ENCODE peak calls at places on chromosome 17, in nine cellular contexts. A is fibroblast of lung; G is GM03348; S is OCI-LY7; I is amygdala; V is iPS DF 19.7; D is neural progenitor cell; F is stimulated activated CD4-positive, alpha-beta T cell treated with anti-CD3 and anti-CD28 coated beads, Interleukin-12 subunit alpha, Interleukin-12 subunit beta, amount 100 ng/mL, for 4 hours; H is astrocyte of the spinal cord. O is an unnamed sample.

GRCh38 chr17:58112970-58113631 is 29.9 kb downstream of the DYNLL2 start:
- DNase-seq in D (peak), H (peak), I (peak), V (no peak), G (peak), A (peak), F (peak), S (peak), O (peak)

GRCh38 chr17:72392056-72393010 is 271.5 kb downstream of the SOX9 start:
- DNase-seq in S (peak), G (peak), D (no peak), I (no peak), F (no peak), A (peak), H (peak), V (no peak), O (no peak)

GRCh38 chr17:56786989-56787482 is 46.7 kb downstream of the C17orf67 start:
- DNase-seq in H (peak), V (no peak), F (peak), S (peak), D (no peak), I (no peak), A (peak), G (peak), O (no peak)

GRCh38 chr17:76585649-76586593 is at the start of gene ST6GALNAC2:
- DNase-seq in V (no peak), A (peak), H (peak), S (no peak), G (peak), I (peak), D (peak), F (no peak), O (peak)

GRCh38 chr17:42407289-42407836 is 15.7 kb downstream of the CAVIN1 start:
- DNase-seq in D (peak), A (peak), H (peak), I (peak), S (peak), V (no peak), F (peak), G (peak), O (peak)

GRCh38 chr17:29909604-29910003 is 20.4 kb downstream of the SSH2 start:
- DNase-seq in A (peak), I (no peak), G (no peak), S (no peak), V (no peak), H (peak), D (no peak), F (no peak), O (no peak)

GRCh38 chr17:66636111-66636510 is 198.8 kb upstream of the CACNG5 start:
- DNase-seq in A (peak), H (peak), F (no peak), G (peak), V (no peak), D (no peak), S (no peak), I (no peak), O (no peak)

GRCh38 chr17:78818932-78819331 is 21.7 kb downstream of the USP36 start:
- DNase-seq in A (no peak), V (no peak), S (no peak), H (no peak), G (no peak), F (no peak), D (no peak), I (no peak), O (no peak)

GRCh38 chr17:13635951-13636350 is 34.2 kb upstream of the HS3ST3A1 start:
- DNase-seq in G (no peak), A (peak), V (no peak), F (no peak), D (no peak), I (no peak), H (no peak), S (no peak), O (no peak)

GRCh38 chr17:49315974-49316570 is 46.0 kb downstream of the ZNF652 start:
- DNase-seq in I (no peak), A (peak), V (no peak), H (peak), S (peak), D (no peak), G (peak), F (no peak), O (no peak)

GRCh38 chr17:17398188-17398927 is 78.4 kb upstream of the MED9 start:
- DNase-seq in V (no peak), G (peak), F (no peak), H (peak), S (no peak), A (peak), D (no peak), I (no peak), O (no peak)

GRCh38 chr17:17035920-17036319 is 6.3 kb upstream of the MPRIP start:
- DNase-seq in D (no peak), V (no peak), A (no peak), S (no peak), I (no peak), F (no peak), H (no peak), G (no peak), O (no peak)

GRCh38 chr17:58120195-58120822 is 27.9 kb upstream of the OR4D1 start:
- DNase-seq in F (peak), G (peak), H (peak), I (no peak), A (peak), D (peak), V (no peak), S (peak), O (no peak)

GRCh38 chr17:83108709-83109108 is 29.3 kb downstream of the METRNL start:
- DNase-seq in F (no peak), D (no peak), I (no peak), A (no peak), V (no peak), S (no peak), H (no peak), G (no peak), O (no peak)